ENCODE peak calls at places on chromosomes 3 and 15, in eight cellular contexts. T is GM23338, I is HCT116, W is coronary artery, B is Panc1, Q is H7, N is left ventricle myocardium inferior, X is AG04450. K is an unnamed sample.

GRCh38 chr3:53102601-53103147 is 27.6 kb downstream of the RFT1 start:
- DNase-seq in T (no peak), I (no peak), W (no peak), B (no peak), Q (no peak), N (no peak), X (no peak), K (no peak)

GRCh38 chr3:150286390-150287147 is 121.5 kb upstream of the TSC22D2 start:
- DNase-seq in T (peak; percentile 86), I (peak; percentile 66), W (no peak), B (no peak), Q (peak; percentile 24), N (no peak), X (no peak), K (no peak)

GRCh38 chr3:98151241-98151640 is 4.0 kb downstream of the OR5H14 start:
- DNase-seq in T (no peak), I (peak; percentile 24), W (no peak), B (no peak), Q (no peak), N (no peak), X (no peak), K (no peak)

GRCh38 chr3:45414823-45415222 is 26.4 kb downstream of the LARS2 start:
- DNase-seq in T (no peak), I (no peak), W (no peak), B (no peak), Q (no peak), N (no peak), X (no peak), K (no peak)

GRCh38 chr3:46496745-46497555 is 826 bp upstream of the RTP3 start:
- DNase-seq in T (peak; percentile 83), I (no peak), W (no peak), B (no peak), Q (peak; percentile 77), N (no peak), X (no peak), K (no peak)

GRCh38 chr15:64536244-64536836 is 76.0 kb downstream of the ZNF609 start:
- DNase-seq in T (no peak), I (peak; percentile 79), W (no peak), B (peak; percentile 64), Q (no peak), N (no peak), X (peak; percentile 53), K (peak; percentile 62)

GRCh38 chr3:23488618-23489017 is 285.5 kb downstream of the UBE2E2 start:
- DNase-seq in T (no peak), I (no peak), W (no peak), B (no peak), Q (no peak), N (no peak), X (no peak), K (no peak)

GRCh38 chr3:148331111-148331818 is 366.4 kb upstream of the AGTR1 start:
- DNase-seq in T (no peak), I (no peak), W (no peak), B (no peak), Q (no peak), N (no peak), X (no peak), K (no peak)

GRCh38 chr3:155673411-155673810 is 71.5 kb downstream of the PLCH1 start:
- DNase-seq in T (no peak), I (no peak), W (no peak), B (no peak), Q (no peak), N (no peak), X (no peak), K (no peak)

GRCh38 chr3:194840661-194841514 is 155.2 kb downstream of the FAM43A start:
- DNase-seq in T (no peak), I (peak; percentile 4), W (no peak), B (no peak), Q (no peak), N (no peak), X (no peak), K (no peak)

GRCh38 chr3:138344754-138345153 is 3.6 kb upstream of the MRAS start:
- DNase-seq in T (no peak), I (no peak), W (no peak), B (no peak), Q (no peak), N (no peak), X (no peak), K (no peak)

GRCh38 chr3:64612082-64612860 is 75.5 kb downstream of the ADAMTS9 start:
- DNase-seq in T (no peak), I (no peak), W (peak; percentile 75), B (no peak), Q (no peak), N (no peak), X (no peak), K (peak; percentile 56)

GRCh38 chr3:64278631-64279030 is 53.4 kb upstream of the PRICKLE2 start:
- DNase-seq in T (peak; percentile 75), I (no peak), W (no peak), B (no peak), Q (no peak), N (no peak), X (no peak), K (no peak)

GRCh38 chr3:16665282-16665741 is 60.1 kb upstream of the DAZL start:
- DNase-seq in T (peak; percentile 60), I (peak; percentile 43), W (no peak), B (no peak), Q (no peak), N (no peak), X (no peak), K (peak; percentile 56)

GRCh38 chr3:8095724-8096123 is 405.9 kb upstream of the LMCD1 start:
- DNase-seq in T (peak; percentile 72), I (peak; percentile 34), W (no peak), B (no peak), Q (peak; percentile 9), N (no peak), X (no peak), K (no peak)

GRCh38 chr3:59774613-59775012 is 724.8 kb upstream of the CFAP20DC start:
- DNase-seq in T (no peak), I (no peak), W (no peak), B (no peak), Q (no peak), N (no peak), X (peak; percentile 57), K (peak; percentile 67)

GRCh38 chr15:92392462-92392861 is 1.2 kb upstream of the ST8SIA2 start:
- DNase-seq in T (peak; percentile 73), I (no peak), W (no peak), B (no peak), Q (peak; percentile 78), N (no peak), X (no peak), K (no peak)

GRCh38 chr15:66803749-66804148 is 101.7 kb downstream of the SMAD6 start:
- DNase-seq in T (no peak), I (no peak), W (peak; percentile 16), B (no peak), Q (no peak), N (no peak), X (no peak), K (no peak)

GRCh38 chr15:43376017-43376705 is 5.3 kb downstream of the TUBGCP4 start:
- DNase-seq in T (peak; percentile 64), I (peak; percentile 27), W (no peak), B (no peak), Q (peak; percentile 69), N (no peak), X (no peak), K (no peak)

GRCh38 chr3:16985608-16986007 is 100.9 kb downstream of the PLCL2 start:
- DNase-seq in T (no peak), I (no peak), W (no peak), B (no peak), Q (no peak), N (no peak), X (no peak), K (no peak)

GRCh38 chr3:126031981-126032471 is 51.9 kb downstream of the SLC41A3 start:
- DNase-seq in T (peak; percentile 12), I (no peak), W (peak; percentile 26), B (no peak), Q (no peak), N (no peak), X (no peak), K (no peak)

GRCh38 chr3:189944285-189945145 is 176.2 kb downstream of the P3H2 start:
- DNase-seq in T (no peak), I (no peak), W (no peak), B (no peak), Q (no peak), N (no peak), X (no peak), K (no peak)

GRCh38 chr15:51083641-51084040 is 11.1 kb downstream of the TNFAIP8L3 start:
- DNase-seq in T (no peak), I (no peak), W (no peak), B (no peak), Q (no peak), N (no peak), X (no peak), K (no peak)

GRCh38 chr3:58306662-58307286 is 454 bp downstream of the HTD2 start:
- DNase-seq in T (peak; percentile 73), I (no peak), W (no peak), B (no peak), Q (peak; percentile 80), N (peak; percentile 41), X (no peak), K (no peak)

GRCh38 chr3:108091498-108092259 is 848 bp upstream of the CD47 start:
- DNase-seq in T (peak; percentile 64), I (no peak), W (peak; percentile 76), B (no peak), Q (no peak), N (no peak), X (no peak), K (no peak)

GRCh38 chr15:79874242-79874641 is 22.6 kb downstream of the MTHFS start:
- DNase-seq in T (no peak), I (peak; percentile 35), W (no peak), B (no peak), Q (no peak), N (no peak), X (no peak), K (no peak)

GRCh38 chr3:155019576-155019975 is 60.5 kb upstream of the MME start:
- DNase-seq in T (no peak), I (no peak), W (no peak), B (no peak), Q (no peak), N (no peak), X (peak; percentile 10), K (no peak)

GRCh38 chr3:187967982-187968381 is 186.0 kb upstream of the LPP start:
- DNase-seq in T (no peak), I (no peak), W (no peak), B (no peak), Q (no peak), N (no peak), X (no peak), K (no peak)
- H3K4me3 ChIP-seq in T (no peak overlapping the region), I (no peak overlapping the region), W (no peak overlapping the region), B (no peak overlapping the region), Q (no peak overlapping the region), N (no peak overlapping the region), X (no peak overlapping the region), K (no peak overlapping the region)

GRCh38 chr3:143124683-143125520 is 5.3 kb downstream of the CHST2 start:
- DNase-seq in T (no peak), I (no peak), W (no peak), B (no peak), Q (no peak), N (no peak), X (no peak), K (no peak)
- H3K4me3 ChIP-seq in T (no peak overlapping the region), I (no peak overlapping the region), W (no peak overlapping the region), B (no peak overlapping the region), Q (no peak overlapping the region), N (peak overlapping the region; percentile 22), X (no peak overlapping the region), K (peak overlapping the region; percentile 88)

GRCh38 chr3:184541886-184542562 is 19.6 kb upstream of the EPHB3 start:
- DNase-seq in T (no peak), I (no peak), W (peak; percentile 67), B (no peak), Q (peak; percentile 42), N (no peak), X (no peak), K (no peak)
- H3K4me3 ChIP-seq in T (no peak overlapping the region), I (no peak overlapping the region), W (no peak overlapping the region), B (no peak overlapping the region), Q (no peak overlapping the region), N (no peak overlapping the region), X (no peak overlapping the region), K (no peak overlapping the region)

GRCh38 chr3:106265704-106266103 is 396.9 kb upstream of the CBLB start:
- DNase-seq in T (no peak), I (no peak), W (no peak), B (no peak), Q (no peak), N (no peak), X (no peak), K (no peak)
- H3K4me3 ChIP-seq in T (no peak overlapping the region), I (no peak overlapping the region), W (no peak overlapping the region), B (no peak overlapping the region), Q (no peak overlapping the region), N (no peak overlapping the region), X (no peak overlapping the region), K (no peak overlapping the region)